ENCODE peak calls at places on chromosomes 11 and 22, in five cellular contexts. Q is GM12878, T is HEK293T, Y is H1, R is NT2/D1. S is an unnamed sample.
A peak's percentile ranks its signal among the peaks of the same experiment; 100 is the strongest.

GRCh38 chr11:46555269-46556054 is 38.4 kb downstream of the AMBRA1 start:
- DNase-seq in Q (peak; percentile 30), T (no peak), Y (no peak), R (no peak), S (no peak)

GRCh38 chr11:104467414-104467813 is 303.5 kb upstream of the PDGFD start:
- DNase-seq in Q (no peak), T (no peak), Y (no peak), R (no peak), S (no peak)

GRCh38 chr11:42974510-42974909 is 337.3 kb upstream of the API5 start:
- DNase-seq in Q (no peak), T (no peak), Y (peak; percentile 23), R (peak; percentile 48), S (no peak)

GRCh38 chr22:43013355-43014061 is 1.4 kb downstream of the PACSIN2 start:
- DNase-seq in Q (no peak), T (no peak), Y (no peak), R (no peak), S (peak; percentile 27)

GRCh38 chr11:75413864-75414263 is 14.5 kb downstream of the RPS3 start:
- DNase-seq in Q (no peak), T (no peak), Y (no peak), R (no peak), S (no peak)

GRCh38 chr22:19503367-19503766 is 20.8 kb downstream of the CLDN5 start:
- DNase-seq in Q (no peak), T (no peak), Y (no peak), R (no peak), S (no peak)

GRCh38 chr11:118740892-118741291 is 50.1 kb downstream of the DDX6 start:
- DNase-seq in Q (no peak), T (no peak), Y (no peak), R (no peak), S (no peak)

GRCh38 chr11:77519847-77520246 is 46.0 kb upstream of the PAK1 start:
- DNase-seq in Q (no peak), T (no peak), Y (no peak), R (no peak), S (no peak)

GRCh38 chr22:49764151-49764581 is 63.5 kb downstream of the BRD1 start:
- DNase-seq in Q (no peak), T (no peak), Y (no peak), R (no peak), S (no peak)

GRCh38 chr11:65479184-65480145 is 19.4 kb upstream of the MALAT1 start:
- DNase-seq in Q (no peak), T (no peak), Y (no peak), R (no peak), S (no peak)

GRCh38 chr11:19432370-19433163 is 191.8 kb upstream of the E2F8 start:
- DNase-seq in Q (peak; percentile 74), T (no peak), Y (no peak), R (no peak), S (no peak)

GRCh38 chr11:36131719-36132349 is 157.4 kb downstream of the COMMD9 start:
- DNase-seq in Q (no peak), T (peak; percentile 43), Y (no peak), R (peak; percentile 54), S (peak; percentile 20)

GRCh38 chr11:43542734-43543133 is 137.8 kb upstream of the HSD17B12 start:
- DNase-seq in Q (no peak), T (no peak), Y (no peak), R (no peak), S (no peak)

GRCh38 chr22:29043906-29044575 is 17.6 kb downstream of the C22orf31 start:
- DNase-seq in Q (no peak), T (no peak), Y (no peak), R (no peak), S (no peak)

GRCh38 chr11:31922450-31922849 is 111.3 kb upstream of the PAX6 start:
- DNase-seq in Q (no peak), T (no peak), Y (no peak), R (no peak), S (no peak)

GRCh38 chr11:106304274-106304673 is 226.8 kb downstream of the AASDHPPT start:
- DNase-seq in Q (no peak), T (no peak), Y (no peak), R (no peak), S (no peak)

GRCh38 chr11:64358907-64359711 is at the start of gene RPS6KA4:
- DNase-seq in Q (no peak), T (peak; percentile 76), Y (no peak), R (no peak), S (no peak)

GRCh38 chr11:15159085-15159484 is 44.4 kb downstream of the INSC start:
- DNase-seq in Q (no peak), T (peak; percentile 51), Y (no peak), R (peak; percentile 3), S (no peak)

GRCh38 chr11:65316979-65317786 is 2.5 kb downstream of the CDC42EP2 start:
- DNase-seq in Q (no peak), T (no peak), Y (no peak), R (no peak), S (peak; percentile 77)

GRCh38 chr11:122020902-122021301 is 95.1 kb downstream of the BLID start:
- DNase-seq in Q (no peak), T (no peak), Y (no peak), R (no peak), S (no peak)

DNA sequence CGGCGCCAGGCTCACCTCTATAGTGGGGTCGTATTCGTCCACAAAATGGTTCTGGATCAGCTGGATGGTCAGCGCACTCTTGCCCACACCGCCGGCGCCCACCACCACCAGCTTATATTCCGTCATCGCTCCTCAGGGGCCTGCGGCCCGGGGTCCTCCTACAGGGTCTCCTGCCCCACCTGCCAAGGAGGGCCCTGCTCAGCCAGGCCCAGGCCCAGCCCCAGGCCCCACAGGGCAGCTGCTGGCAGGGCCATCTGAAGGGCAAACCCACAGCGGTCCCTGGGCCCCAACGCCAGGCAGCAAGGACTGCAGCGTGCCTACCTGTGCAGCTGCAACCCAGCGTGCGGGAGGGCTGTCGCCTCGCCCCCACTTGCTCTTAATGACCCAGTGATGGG is 1.2 kb downstream of the HRAS start:
- DNase-seq in Q (no peak), T (no peak), Y (no peak), R (no peak), S (no peak)
- TF ChIP-seq SUZ12 in Q (no peak), T (no peak), Y (no peak), R (no peak), S (no peak)

DNA sequence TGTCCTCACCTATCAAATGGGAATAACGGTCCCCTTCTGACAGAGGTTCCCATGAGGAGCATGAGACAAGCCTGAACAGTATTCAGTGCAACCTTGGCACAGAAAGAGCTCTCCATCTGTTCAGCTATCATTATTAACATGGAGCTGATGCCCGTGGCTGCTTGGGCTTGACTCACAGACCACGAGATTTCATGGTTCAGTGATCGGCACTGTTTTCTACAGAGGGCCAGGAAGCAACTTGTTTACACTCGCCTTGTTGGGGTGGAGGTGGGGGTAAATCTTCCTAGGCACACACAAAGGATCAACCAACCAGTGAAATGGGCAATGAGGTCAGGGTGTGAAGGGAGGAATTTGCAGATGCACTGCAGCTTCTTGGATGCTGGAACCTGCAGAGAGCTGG is 88.2 kb downstream of the CWC15 start:
- DNase-seq in Q (peak; percentile 31), T (peak; percentile 2), Y (no peak), R (no peak), S (no peak)
- TF ChIP-seq SUZ12 in Q (no peak), T (no peak), Y (no peak), R (no peak), S (no peak)

GRCh38 chr11:61683961-61684869 is 4.0 kb downstream of the DAGLA start:
- DNase-seq in Q (no peak), T (no peak), Y (no peak), R (no peak), S (no peak)
- TF ChIP-seq SUZ12 in Q (no peak), T (no peak), Y (no peak), R (no peak), S (no peak)

GRCh38 chr11:133946018-133946417 is 10.8 kb downstream of the IGSF9B start:
- DNase-seq in Q (no peak), T (no peak), Y (no peak), R (no peak), S (no peak)

GRCh38 chr11:133948711-133949110 is 8.1 kb downstream of the IGSF9B start:
- DNase-seq in Q (no peak), T (no peak), Y (no peak), R (no peak), S (no peak)

GRCh38 chr11:133947298-133947905 is 9.4 kb downstream of the IGSF9B start:
- DNase-seq in Q (no peak), T (peak; percentile 47), Y (no peak), R (no peak), S (peak; percentile 20)

GRCh38 chr11:133945087-133945974 is 11.4 kb downstream of the IGSF9B start:
- DNase-seq in Q (no peak), T (no peak), Y (no peak), R (no peak), S (no peak)

DNA sequence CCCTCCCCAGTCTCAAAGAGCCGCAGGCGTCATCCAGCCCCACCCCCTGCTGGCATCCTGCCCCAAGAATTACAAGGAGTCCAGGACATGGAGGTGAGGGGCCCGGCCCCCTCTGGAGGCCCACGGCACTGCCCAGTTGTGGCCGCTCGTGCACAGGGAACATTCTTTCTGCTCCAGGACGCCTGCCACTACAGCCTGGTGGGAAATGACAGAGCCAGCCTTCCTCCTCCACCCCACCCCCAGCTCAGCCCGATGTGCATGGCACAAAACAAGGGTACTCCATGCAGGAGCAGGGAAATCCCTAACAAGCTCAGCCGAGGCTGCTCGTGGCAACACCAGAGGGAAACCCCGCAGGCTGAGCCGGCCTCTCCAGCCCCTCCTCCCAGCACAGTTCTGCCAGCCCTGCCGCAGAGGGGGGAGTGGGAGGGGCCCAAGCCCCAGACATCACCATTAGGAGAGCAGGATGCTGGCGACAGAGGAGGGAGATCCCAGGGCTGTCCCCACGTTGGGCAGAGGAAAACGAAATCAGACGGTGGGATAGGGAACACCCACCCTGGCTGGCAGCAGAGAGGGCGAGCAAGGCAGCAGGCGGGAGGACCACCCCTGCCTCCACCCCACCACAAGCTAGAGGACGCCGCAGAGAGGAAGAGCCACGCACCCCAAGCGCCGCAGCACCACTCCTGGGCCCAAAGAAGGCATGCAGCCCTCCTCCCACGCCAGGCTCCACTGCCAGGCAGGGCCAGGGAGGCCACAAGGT is 10.0 kb downstream of the IGSF9B start:
- DNase-seq in Q (no peak), T (no peak), Y (no peak), R (no peak), S (no peak)
- TF ChIP-seq SUZ12 in Q (no peak), T (no peak), Y (no peak), R (no peak), S (no peak)

DNA sequence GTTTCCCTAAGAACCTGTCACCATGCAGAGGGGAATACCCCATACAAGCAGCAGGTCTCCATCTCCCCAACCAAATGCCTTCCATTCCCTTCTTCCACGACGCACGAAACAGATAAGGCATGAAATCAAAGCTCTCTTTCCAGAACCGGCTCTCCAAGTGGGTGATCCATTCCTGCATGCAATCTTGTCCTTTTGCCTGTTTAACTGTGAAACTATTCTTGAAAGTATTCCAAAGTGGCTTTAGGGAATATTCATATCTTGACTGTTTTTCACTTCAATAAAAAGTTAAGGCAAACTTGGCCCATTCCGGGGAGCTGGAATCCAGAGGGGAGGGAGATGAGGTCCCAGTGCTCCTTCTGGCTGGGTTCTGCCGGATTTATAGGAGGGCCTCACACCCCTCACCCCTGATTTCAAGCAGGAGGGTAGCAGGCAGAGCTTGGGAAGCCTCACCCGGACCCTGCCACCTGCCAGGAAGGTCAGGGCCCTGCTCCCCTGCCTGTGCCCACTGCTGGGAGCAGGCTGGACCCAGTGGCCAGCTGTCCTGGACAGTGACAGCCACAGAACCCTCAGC is 60.9 kb downstream of the SCGB1A1 start:
- DNase-seq in Q (no peak), T (no peak), Y (no peak), R (no peak), S (no peak)
- TF ChIP-seq SUZ12 in Q (no peak), T (no peak), Y (no peak), R (no peak), S (no peak)

GRCh38 chr11:68498313-68498712 is 37.8 kb downstream of the PPP6R3 start:
- DNase-seq in Q (no peak), T (no peak), Y (no peak), R (no peak), S (no peak)
- TF ChIP-seq SUZ12 in Q (no peak), T (no peak), Y (no peak), R (no peak), S (no peak)

S was measured in HepG2.